ENCODE peak calls at places on chromosomes 5 and 9, in five cellular contexts. One of them, this sample, is unnamed.
A peak's percentile ranks its signal among the peaks of the same experiment; 100 is the strongest.

GRCh38 chr5:80128129-80128528 is 93.0 kb downstream of the THBS4 start:
- DNase-seq in activated gamma-delta T cell treated with Interleukin-2 at 50 U/mL for 16 hours: no peak
- DNase-seq in T-helper 1 cell: no peak
- DNase-seq in GM20000: no peak
- DNase-seq in body of pancreas: no peak
- DNase-seq in this sample: no peak

GRCh38 chr5:38473008-38473407 is 83.4 kb downstream of the LIFR start:
- DNase-seq in activated gamma-delta T cell treated with Interleukin-2 at 50 U/mL for 16 hours: no peak
- DNase-seq in T-helper 1 cell: no peak
- DNase-seq in GM20000: no peak
- DNase-seq in body of pancreas: no peak
- DNase-seq in this sample: no peak

GRCh38 chr5:42015681-42016080 is 90.6 kb downstream of the FBXO4 start:
- DNase-seq in activated gamma-delta T cell treated with Interleukin-2 at 50 U/mL for 16 hours: no peak
- DNase-seq in T-helper 1 cell: no peak
- DNase-seq in GM20000: no peak
- DNase-seq in body of pancreas: no peak
- DNase-seq in this sample: no peak

GRCh38 chr5:59863777-59864176 is 29.7 kb downstream of the PDE4D start:
- DNase-seq in activated gamma-delta T cell treated with Interleukin-2 at 50 U/mL for 16 hours: no peak
- DNase-seq in T-helper 1 cell: no peak
- DNase-seq in GM20000: no peak
- DNase-seq in body of pancreas: no peak
- DNase-seq in this sample: no peak

GRCh38 chr5:124936626-124936933 is 190.1 kb upstream of the ZNF608 start:
- DNase-seq in activated gamma-delta T cell treated with Interleukin-2 at 50 U/mL for 16 hours: no peak
- DNase-seq in T-helper 1 cell: no peak
- DNase-seq in GM20000: peak; percentile 34
- DNase-seq in body of pancreas: no peak
- DNase-seq in this sample: no peak

GRCh38 chr5:134139891-134140469 is 25.5 kb downstream of the TCF7 start:
- DNase-seq in activated gamma-delta T cell treated with Interleukin-2 at 50 U/mL for 16 hours: no peak
- DNase-seq in T-helper 1 cell: no peak
- DNase-seq in GM20000: no peak
- DNase-seq in body of pancreas: peak; percentile 10
- DNase-seq in this sample: no peak

GRCh38 chr5:15440434-15440833 is 59.5 kb upstream of the FBXL7 start:
- DNase-seq in activated gamma-delta T cell treated with Interleukin-2 at 50 U/mL for 16 hours: no peak
- DNase-seq in T-helper 1 cell: no peak
- DNase-seq in GM20000: no peak
- DNase-seq in body of pancreas: no peak
- DNase-seq in this sample: no peak

GRCh38 chr9:99556998-99557397 is 264.7 kb upstream of the NR4A3 start:
- DNase-seq in activated gamma-delta T cell treated with Interleukin-2 at 50 U/mL for 16 hours: no peak
- DNase-seq in T-helper 1 cell: no peak
- DNase-seq in GM20000: no peak
- DNase-seq in body of pancreas: no peak
- DNase-seq in this sample: no peak

GRCh38 chr9:121744687-121745395 is 93.4 kb downstream of the DAB2IP start:
- DNase-seq in activated gamma-delta T cell treated with Interleukin-2 at 50 U/mL for 16 hours: no peak
- DNase-seq in T-helper 1 cell: no peak
- DNase-seq in GM20000: no peak
- DNase-seq in body of pancreas: no peak
- DNase-seq in this sample: no peak

GRCh38 chr5:173925449-173926071 is 37.4 kb downstream of the CPEB4 start:
- DNase-seq in activated gamma-delta T cell treated with Interleukin-2 at 50 U/mL for 16 hours: peak; percentile 36
- DNase-seq in T-helper 1 cell: peak; percentile 8
- DNase-seq in GM20000: peak; percentile 28
- DNase-seq in body of pancreas: peak; percentile 44
- DNase-seq in this sample: peak; percentile 41

GRCh38 chr9:131273791-131274673 is 2.3 kb downstream of the FAM78A start:
- DNase-seq in activated gamma-delta T cell treated with Interleukin-2 at 50 U/mL for 16 hours: no peak
- DNase-seq in T-helper 1 cell: no peak
- DNase-seq in GM20000: no peak
- DNase-seq in body of pancreas: no peak
- DNase-seq in this sample: no peak

GRCh38 chr5:42636425-42636824 is 120.2 kb upstream of the CCDC152 start:
- DNase-seq in activated gamma-delta T cell treated with Interleukin-2 at 50 U/mL for 16 hours: no peak
- DNase-seq in T-helper 1 cell: no peak
- DNase-seq in GM20000: no peak
- DNase-seq in body of pancreas: no peak
- DNase-seq in this sample: no peak

GRCh38 chr5:34709861-34710673 is 53.9 kb downstream of the RAI14 start:
- DNase-seq in activated gamma-delta T cell treated with Interleukin-2 at 50 U/mL for 16 hours: no peak
- DNase-seq in T-helper 1 cell: no peak
- DNase-seq in GM20000: no peak
- DNase-seq in body of pancreas: no peak
- DNase-seq in this sample: no peak

GRCh38 chr5:170769236-170769635 is 14.3 kb upstream of the GABRP start:
- DNase-seq in activated gamma-delta T cell treated with Interleukin-2 at 50 U/mL for 16 hours: no peak
- DNase-seq in T-helper 1 cell: no peak
- DNase-seq in GM20000: no peak
- DNase-seq in body of pancreas: no peak
- DNase-seq in this sample: no peak

GRCh38 chr5:44952376-44952775 is 143.6 kb downstream of the MRPS30 start:
- DNase-seq in activated gamma-delta T cell treated with Interleukin-2 at 50 U/mL for 16 hours: no peak
- DNase-seq in T-helper 1 cell: no peak
- DNase-seq in GM20000: peak; percentile 16
- DNase-seq in body of pancreas: no peak
- DNase-seq in this sample: no peak

GRCh38 chr9:77909306-77909705 is 122.3 kb downstream of the GNAQ start:
- DNase-seq in activated gamma-delta T cell treated with Interleukin-2 at 50 U/mL for 16 hours: no peak
- DNase-seq in T-helper 1 cell: no peak
- DNase-seq in GM20000: no peak
- DNase-seq in body of pancreas: no peak
- DNase-seq in this sample: no peak

GRCh38 chr9:17462869-17463464 is 115.9 kb upstream of the SH3GL2 start:
- DNase-seq in activated gamma-delta T cell treated with Interleukin-2 at 50 U/mL for 16 hours: peak; percentile 5
- DNase-seq in T-helper 1 cell: no peak
- DNase-seq in GM20000: peak; percentile 13
- DNase-seq in body of pancreas: peak; percentile 38
- DNase-seq in this sample: no peak

GRCh38 chr5:14581891-14582796 is 552 bp downstream of the OTULINL start:
- DNase-seq in activated gamma-delta T cell treated with Interleukin-2 at 50 U/mL for 16 hours: peak; percentile 83
- DNase-seq in T-helper 1 cell: peak; percentile 75
- DNase-seq in GM20000: peak; percentile 66
- DNase-seq in body of pancreas: peak; percentile 68
- DNase-seq in this sample: peak; percentile 87

GRCh38 chr9:111559000-111559610 is 34.1 kb downstream of the ZNF483 start:
- DNase-seq in activated gamma-delta T cell treated with Interleukin-2 at 50 U/mL for 16 hours: no peak
- DNase-seq in T-helper 1 cell: no peak
- DNase-seq in GM20000: no peak
- DNase-seq in body of pancreas: no peak
- DNase-seq in this sample: no peak

GRCh38 chr5:14676320-14676719 is 11.8 kb downstream of the OTULIN start:
- DNase-seq in activated gamma-delta T cell treated with Interleukin-2 at 50 U/mL for 16 hours: no peak
- DNase-seq in T-helper 1 cell: no peak
- DNase-seq in GM20000: no peak
- DNase-seq in body of pancreas: peak; percentile 30
- DNase-seq in this sample: peak; percentile 40

GRCh38 chr9:131436865-131437271 is 43.0 kb downstream of the PRRC2B start:
- DNase-seq in activated gamma-delta T cell treated with Interleukin-2 at 50 U/mL for 16 hours: no peak
- DNase-seq in T-helper 1 cell: no peak
- DNase-seq in GM20000: no peak
- DNase-seq in body of pancreas: no peak
- DNase-seq in this sample: no peak

GRCh38 chr5:94932259-94932658 is 313.8 kb downstream of the SLF1 start:
- DNase-seq in activated gamma-delta T cell treated with Interleukin-2 at 50 U/mL for 16 hours: no peak
- DNase-seq in T-helper 1 cell: no peak
- DNase-seq in GM20000: no peak
- DNase-seq in body of pancreas: no peak
- DNase-seq in this sample: no peak

GRCh38 chr5:124742983-124743533 is 3.4 kb downstream of the ZNF608 start:
- DNase-seq in activated gamma-delta T cell treated with Interleukin-2 at 50 U/mL for 16 hours: no peak
- DNase-seq in T-helper 1 cell: no peak
- DNase-seq in GM20000: no peak
- DNase-seq in body of pancreas: no peak
- DNase-seq in this sample: no peak

GRCh38 chr5:142754031-142754430 is 16.1 kb upstream of the ARHGAP26 start:
- DNase-seq in activated gamma-delta T cell treated with Interleukin-2 at 50 U/mL for 16 hours: no peak
- DNase-seq in T-helper 1 cell: no peak
- DNase-seq in GM20000: no peak
- DNase-seq in body of pancreas: no peak
- DNase-seq in this sample: no peak

GRCh38 chr5:84885479-84886258 is 501.0 kb upstream of the EDIL3 start:
- DNase-seq in activated gamma-delta T cell treated with Interleukin-2 at 50 U/mL for 16 hours: no peak
- DNase-seq in T-helper 1 cell: no peak
- DNase-seq in GM20000: no peak
- DNase-seq in body of pancreas: no peak
- DNase-seq in this sample: no peak

GRCh38 chr9:88777498-88778312 is 213.6 kb upstream of the S1PR3 start:
- DNase-seq in activated gamma-delta T cell treated with Interleukin-2 at 50 U/mL for 16 hours: no peak
- DNase-seq in T-helper 1 cell: no peak
- DNase-seq in GM20000: no peak
- DNase-seq in body of pancreas: peak; percentile 18
- DNase-seq in this sample: no peak

GRCh38 chr9:95425910-95426551 is 90.7 kb downstream of the PTCH1 start:
- DNase-seq in activated gamma-delta T cell treated with Interleukin-2 at 50 U/mL for 16 hours: no peak
- DNase-seq in T-helper 1 cell: no peak
- DNase-seq in GM20000: no peak
- DNase-seq in body of pancreas: peak; percentile 31
- DNase-seq in this sample: no peak

GRCh38 chr5:37198842-37199241 is 50.3 kb downstream of the CPLANE1 start:
- DNase-seq in activated gamma-delta T cell treated with Interleukin-2 at 50 U/mL for 16 hours: no peak
- DNase-seq in T-helper 1 cell: no peak
- DNase-seq in GM20000: no peak
- DNase-seq in body of pancreas: no peak
- DNase-seq in this sample: no peak

GRCh38 chr9:131733601-131734061 is 6.2 kb downstream of the RAPGEF1 start:
- DNase-seq in activated gamma-delta T cell treated with Interleukin-2 at 50 U/mL for 16 hours: no peak
- DNase-seq in T-helper 1 cell: peak; percentile 47
- DNase-seq in GM20000: no peak
- DNase-seq in body of pancreas: no peak
- DNase-seq in this sample: peak; percentile 58

GRCh38 chr5:171845857-171846785 is 60.5 kb downstream of the SMIM23 start:
- DNase-seq in activated gamma-delta T cell treated with Interleukin-2 at 50 U/mL for 16 hours: no peak
- DNase-seq in T-helper 1 cell: no peak
- DNase-seq in GM20000: no peak
- DNase-seq in body of pancreas: no peak
- DNase-seq in this sample: no peak

GRCh38 chr9:2018764-2019548 is 3.8 kb downstream of the SMARCA2 start:
- DNase-seq in activated gamma-delta T cell treated with Interleukin-2 at 50 U/mL for 16 hours: no peak
- DNase-seq in T-helper 1 cell: no peak
- DNase-seq in GM20000: no peak
- DNase-seq in body of pancreas: no peak
- DNase-seq in this sample: no peak

GRCh38 chr5:145531038-145531734 is 304.0 kb downstream of the PRELID2 start:
- DNase-seq in activated gamma-delta T cell treated with Interleukin-2 at 50 U/mL for 16 hours: no peak
- DNase-seq in T-helper 1 cell: no peak
- DNase-seq in GM20000: no peak
- DNase-seq in body of pancreas: peak; percentile 14
- DNase-seq in this sample: no peak

GRCh38 chr9:98484218-98484617 is 224.5 kb downstream of the GABBR2 start:
- DNase-seq in activated gamma-delta T cell treated with Interleukin-2 at 50 U/mL for 16 hours: no peak
- DNase-seq in T-helper 1 cell: no peak
- DNase-seq in GM20000: no peak
- DNase-seq in body of pancreas: no peak
- DNase-seq in this sample: no peak

GRCh38 chr5:99449786-99450185 is 521.0 kb upstream of the CHD1 start:
- DNase-seq in activated gamma-delta T cell treated with Interleukin-2 at 50 U/mL for 16 hours: no peak
- DNase-seq in T-helper 1 cell: no peak
- DNase-seq in GM20000: no peak
- DNase-seq in body of pancreas: no peak
- DNase-seq in this sample: no peak

GRCh38 chr9:124449381-124450151 is 685 bp upstream of the ADGRD2 start:
- DNase-seq in activated gamma-delta T cell treated with Interleukin-2 at 50 U/mL for 16 hours: no peak
- DNase-seq in T-helper 1 cell: no peak
- DNase-seq in GM20000: peak; percentile 21
- DNase-seq in body of pancreas: no peak
- DNase-seq in this sample: no peak

GRCh38 chr5:139592289-139592688 is 31.1 kb downstream of the UBE2D2 start:
- DNase-seq in activated gamma-delta T cell treated with Interleukin-2 at 50 U/mL for 16 hours: no peak
- DNase-seq in T-helper 1 cell: no peak
- DNase-seq in GM20000: peak; percentile 24
- DNase-seq in body of pancreas: no peak
- DNase-seq in this sample: no peak